ENCODE peak calls at places on chromosome 17, in five cellular contexts. One of them, this sample, is unnamed.

GRCh38 chr17:40086150-40087044 is 14.0 kb downstream of the NR1D1 start:
- DNase-seq in type B pancreatic cell: no peak
- DNase-seq in AG09309: no peak
- DNase-seq in AML-193: no peak
- DNase-seq in lower leg skin: no peak
- DNase-seq in this sample: no peak

GRCh38 chr17:77206557-77206956 is 65.8 kb downstream of the SEC14L1 start:
- DNase-seq in AML-193: peak
- DNase-seq in type B pancreatic cell: no peak
- DNase-seq in AG09309: no peak
- DNase-seq in lower leg skin: no peak
- DNase-seq in this sample: peak

GRCh38 chr17:68334393-68334792 is 43.1 kb downstream of the ARSG start:
- DNase-seq in AG09309: no peak
- DNase-seq in lower leg skin: no peak
- DNase-seq in type B pancreatic cell: no peak
- DNase-seq in AML-193: no peak
- DNase-seq in this sample: no peak

GRCh38 chr17:29246638-29247037 is at the start of gene CRYBA1:
- DNase-seq in AML-193: no peak
- DNase-seq in type B pancreatic cell: no peak
- DNase-seq in lower leg skin: no peak
- DNase-seq in AG09309: no peak
- DNase-seq in this sample: no peak

GRCh38 chr17:17125136-17126084 is 80.7 kb downstream of the PLD6 start:
- DNase-seq in lower leg skin: no peak
- DNase-seq in AML-193: no peak
- DNase-seq in AG09309: no peak
- DNase-seq in type B pancreatic cell: no peak
- DNase-seq in this sample: no peak

GRCh38 chr17:77330602-77331081 is 189.9 kb downstream of the SEC14L1 start:
- DNase-seq in lower leg skin: peak
- DNase-seq in type B pancreatic cell: peak
- DNase-seq in AML-193: no peak
- DNase-seq in AG09309: no peak
- DNase-seq in this sample: no peak

GRCh38 chr17:9802294-9802693 is 10.9 kb upstream of the DHRS7C start:
- DNase-seq in AG09309: no peak
- DNase-seq in AML-193: no peak
- DNase-seq in type B pancreatic cell: no peak
- DNase-seq in lower leg skin: no peak
- DNase-seq in this sample: no peak

GRCh38 chr17:42107597-42108576 is 4.6 kb downstream of the DHX58 start:
- DNase-seq in type B pancreatic cell: peak
- DNase-seq in AML-193: peak
- DNase-seq in lower leg skin: peak
- DNase-seq in AG09309: no peak
- DNase-seq in this sample: peak

GRCh38 chr17:66000216-66000615 is 191.7 kb downstream of the CEP112 start:
- DNase-seq in AML-193: no peak
- DNase-seq in type B pancreatic cell: no peak
- DNase-seq in lower leg skin: no peak
- DNase-seq in AG09309: no peak
- DNase-seq in this sample: no peak

GRCh38 chr17:64780096-64781012 is 118.2 kb upstream of the SMURF2 start:
- DNase-seq in AG09309: no peak
- DNase-seq in lower leg skin: peak
- DNase-seq in AML-193: peak
- DNase-seq in type B pancreatic cell: no peak
- DNase-seq in this sample: no peak

GRCh38 chr17:45070809-45071208 is 9.7 kb downstream of the NMT1 start:
- DNase-seq in AG09309: no peak
- DNase-seq in type B pancreatic cell: no peak
- DNase-seq in lower leg skin: no peak
- DNase-seq in AML-193: no peak
- DNase-seq in this sample: no peak

GRCh38 chr17:8337802-8338744 is 1.6 kb upstream of the ODF4 start:
- DNase-seq in type B pancreatic cell: no peak
- DNase-seq in AG09309: no peak
- DNase-seq in lower leg skin: no peak
- DNase-seq in AML-193: no peak
- DNase-seq in this sample: peak

GRCh38 chr17:83200746-83201145 is 121.3 kb downstream of the METRNL start:
- DNase-seq in lower leg skin: peak
- DNase-seq in AG09309: no peak
- DNase-seq in AML-193: no peak
- DNase-seq in type B pancreatic cell: no peak
- DNase-seq in this sample: no peak

GRCh38 chr17:51120357-51120738 is 320 bp downstream of the SPAG9 start:
- DNase-seq in AML-193: no peak
- DNase-seq in AG09309: no peak
- DNase-seq in type B pancreatic cell: no peak
- DNase-seq in lower leg skin: no peak
- DNase-seq in this sample: no peak

GRCh38 chr17:33196883-33197282 is 96.2 kb downstream of the ASIC2 start:
- DNase-seq in type B pancreatic cell: no peak
- DNase-seq in AG09309: no peak
- DNase-seq in lower leg skin: no peak
- DNase-seq in AML-193: no peak
- DNase-seq in this sample: no peak

GRCh38 chr17:13509561-13509960 is 92.2 kb downstream of the HS3ST3A1 start:
- DNase-seq in type B pancreatic cell: no peak
- DNase-seq in AML-193: no peak
- DNase-seq in AG09309: no peak
- DNase-seq in lower leg skin: no peak
- DNase-seq in this sample: no peak

GRCh38 chr17:20562587-20562986 is 16.9 kb upstream of the CDRT15L2 start:
- DNase-seq in AG09309: no peak
- DNase-seq in type B pancreatic cell: peak
- DNase-seq in AML-193: no peak
- DNase-seq in lower leg skin: no peak
- DNase-seq in this sample: no peak

GRCh38 chr17:68516732-68517131 is 4.5 kb downstream of the PRKAR1A start:
- DNase-seq in type B pancreatic cell: no peak
- DNase-seq in lower leg skin: no peak
- DNase-seq in AG09309: no peak
- DNase-seq in AML-193: no peak
- DNase-seq in this sample: no peak

GRCh38 chr17:22267019-22267418 is 574.7 kb downstream of the KCNJ18 start:
- DNase-seq in AML-193: no peak
- DNase-seq in lower leg skin: no peak
- DNase-seq in type B pancreatic cell: no peak
- DNase-seq in AG09309: no peak
- DNase-seq in this sample: no peak

GRCh38 chr17:2853722-2854580 is 57.7 kb downstream of the RAP1GAP2 start:
- DNase-seq in lower leg skin: no peak
- DNase-seq in AG09309: no peak
- DNase-seq in AML-193: no peak
- DNase-seq in type B pancreatic cell: no peak
- DNase-seq in this sample: no peak

GRCh38 chr17:36755586-36755985 is 154.2 kb downstream of the MRM1 start:
- DNase-seq in AG09309: no peak
- DNase-seq in lower leg skin: no peak
- DNase-seq in type B pancreatic cell: no peak
- DNase-seq in AML-193: no peak
- DNase-seq in this sample: no peak

GRCh38 chr17:50266384-50267073 is 7.7 kb upstream of the TMEM92 start:
- DNase-seq in lower leg skin: peak
- DNase-seq in AML-193: no peak
- DNase-seq in AG09309: peak
- DNase-seq in type B pancreatic cell: peak
- DNase-seq in this sample: no peak

GRCh38 chr17:418421-418751 is 65.8 kb upstream of the RPH3AL start:
- DNase-seq in lower leg skin: no peak
- DNase-seq in AML-193: peak
- DNase-seq in type B pancreatic cell: no peak
- DNase-seq in AG09309: no peak
- DNase-seq in this sample: peak

GRCh38 chr17:15350777-15351486 is 9.5 kb upstream of the TEKT3 start:
- DNase-seq in lower leg skin: no peak
- DNase-seq in AML-193: no peak
- DNase-seq in type B pancreatic cell: no peak
- DNase-seq in AG09309: no peak
- DNase-seq in this sample: no peak

GRCh38 chr17:72590882-72591499 is 470.2 kb downstream of the SOX9 start:
- DNase-seq in AML-193: no peak
- DNase-seq in AG09309: no peak
- DNase-seq in lower leg skin: no peak
- DNase-seq in type B pancreatic cell: no peak
- DNase-seq in this sample: no peak

GRCh38 chr17:921161-921560 is 58.4 kb downstream of the NXN start:
- DNase-seq in AML-193: no peak
- DNase-seq in AG09309: no peak
- DNase-seq in lower leg skin: no peak
- DNase-seq in type B pancreatic cell: no peak
- DNase-seq in this sample: no peak

GRCh38 chr17:29569245-29569950 is 897 bp downstream of the TP53I13 start:
- DNase-seq in AML-193: no peak
- DNase-seq in lower leg skin: peak
- DNase-seq in AG09309: no peak
- DNase-seq in type B pancreatic cell: peak
- DNase-seq in this sample: no peak

GRCh38 chr17:27038676-27039075 is 255.2 kb upstream of the WSB1 start:
- DNase-seq in AML-193: peak
- DNase-seq in type B pancreatic cell: no peak
- DNase-seq in lower leg skin: no peak
- DNase-seq in AG09309: no peak
- DNase-seq in this sample: peak

GRCh38 chr17:33049781-33050414 is 58.3 kb downstream of the SPACA3 start:
- DNase-seq in lower leg skin: no peak
- DNase-seq in type B pancreatic cell: no peak
- DNase-seq in AG09309: no peak
- DNase-seq in AML-193: peak
- DNase-seq in this sample: no peak

GRCh38 chr17:46979023-46979870 is at the start of gene RPRML:
- DNase-seq in AG09309: no peak
- DNase-seq in lower leg skin: no peak
- DNase-seq in type B pancreatic cell: no peak
- DNase-seq in AML-193: no peak
- DNase-seq in this sample: no peak

GRCh38 chr17:1298616-1299015 is 19.2 kb downstream of the TRARG1 start:
- DNase-seq in type B pancreatic cell: no peak
- DNase-seq in AG09309: no peak
- DNase-seq in AML-193: no peak
- DNase-seq in lower leg skin: no peak
- DNase-seq in this sample: no peak

GRCh38 chr17:72613411-72614292 is 478.8 kb downstream of the SLC39A11 start:
- DNase-seq in AG09309: no peak
- DNase-seq in AML-193: peak
- DNase-seq in type B pancreatic cell: no peak
- DNase-seq in lower leg skin: no peak
- DNase-seq in this sample: peak

GRCh38 chr17:68019336-68019674 is 16.2 kb upstream of the KPNA2 start:
- DNase-seq in type B pancreatic cell: no peak
- DNase-seq in AG09309: no peak
- DNase-seq in lower leg skin: no peak
- DNase-seq in AML-193: no peak
- DNase-seq in this sample: no peak

GRCh38 chr17:4498461-4499397 is at the start of gene SPNS2:
- DNase-seq in AML-193: no peak
- DNase-seq in AG09309: no peak
- DNase-seq in type B pancreatic cell: no peak
- DNase-seq in lower leg skin: no peak
- DNase-seq in this sample: peak

GRCh38 chr17:3894927-3895343 is 2.1 kb upstream of the CAMKK1 start:
- DNase-seq in AG09309: no peak
- DNase-seq in lower leg skin: no peak
- DNase-seq in type B pancreatic cell: no peak
- DNase-seq in AML-193: no peak
- DNase-seq in this sample: peak

GRCh38 chr17:59371426-59372099 is 40.1 kb downstream of the YPEL2 start:
- DNase-seq in type B pancreatic cell: no peak
- DNase-seq in AML-193: no peak
- DNase-seq in lower leg skin: peak
- DNase-seq in AG09309: no peak
- DNase-seq in this sample: no peak

GRCh38 chr17:78557598-78558039 is 19.6 kb downstream of the DNAH17 start:
- DNase-seq in AG09309: peak
- DNase-seq in lower leg skin: no peak
- DNase-seq in type B pancreatic cell: no peak
- DNase-seq in AML-193: no peak
- DNase-seq in this sample: no peak

GRCh38 chr17:32259596-32259995 is 6.0 kb upstream of the RHBDL3 start:
- DNase-seq in lower leg skin: no peak
- DNase-seq in AML-193: no peak
- DNase-seq in type B pancreatic cell: no peak
- DNase-seq in AG09309: peak
- DNase-seq in this sample: no peak

GRCh38 chr17:50316016-50316587 is 29.8 kb upstream of the XYLT2 start:
- DNase-seq in AML-193: no peak
- DNase-seq in lower leg skin: no peak
- DNase-seq in type B pancreatic cell: no peak
- DNase-seq in AG09309: no peak
- DNase-seq in this sample: no peak